ENCODE peak calls at places on chromosomes 13 and 19, in four cellular contexts. L is GM12878, Z is K562, G is HepG2. P is an unnamed sample.

GRCh38 chr19:5932146-5932545 is 18.1 kb downstream of the CAPS start:
- DNase-seq in L (no peak), Z (no peak), G (no peak), P (no peak)

GRCh38 chr13:66341978-66342377 is 888.2 kb downstream of the PCDH9 start:
- DNase-seq in L (no peak), Z (no peak), G (no peak), P (no peak)

GRCh38 chr13:32432856-32433255 is 4.9 kb upstream of the N4BP2L1 start:
- DNase-seq in L (no peak), Z (no peak), G (peak; percentile 49), P (no peak)

GRCh38 chr19:48290923-48291700 is 21.2 kb downstream of the ZNF114 start:
- DNase-seq in L (no peak), Z (peak; percentile 76), G (no peak), P (peak; percentile 85)

GRCh38 chr13:62626771-62627170 is 1211.1 kb upstream of the PCDH20 start:
- DNase-seq in L (no peak), Z (peak; percentile 3), G (peak; percentile 0), P (peak; percentile 50)

GRCh38 chr13:70523622-70524021 is 415.4 kb upstream of the KLHL1 start:
- DNase-seq in L (no peak), Z (no peak), G (no peak), P (no peak)

GRCh38 chr13:21616880-21617279 is 12.9 kb upstream of the MICU2 start:
- DNase-seq in L (no peak), Z (no peak), G (peak; percentile 90), P (no peak)

GRCh38 chr13:114115796-114116195 is 16.6 kb downstream of the RASA3 start:
- DNase-seq in L (no peak), Z (no peak), G (no peak), P (no peak)

GRCh38 chr19:15649526-15649925 is 8.8 kb downstream of the CYP4F3 start:
- DNase-seq in L (no peak), Z (no peak), G (no peak), P (no peak)

GRCh38 chr19:48997972-48998371 is 4.3 kb downstream of the RUVBL2 start:
- DNase-seq in L (no peak), Z (peak; percentile 61), G (peak; percentile 73), P (peak; percentile 63)

GRCh38 chr13:26971990-26972888 is 199.4 kb downstream of the USP12 start:
- DNase-seq in L (no peak), Z (peak; percentile 24), G (peak; percentile 74), P (no peak)

GRCh38 chr19:16115309-16116039 is 3.8 kb downstream of the RAB8A start:
- DNase-seq in L (no peak), Z (no peak), G (no peak), P (no peak)

GRCh38 chr13:79282976-79283375 is 123.1 kb downstream of the RBM26 start:
- DNase-seq in L (no peak), Z (no peak), G (peak; percentile 20), P (no peak)

GRCh38 chr13:24118576-24118975 is 41.9 kb upstream of the SPATA13 start:
- DNase-seq in L (no peak), Z (no peak), G (no peak), P (no peak)

GRCh38 chr13:27006519-27007161 is 165.0 kb downstream of the USP12 start:
- DNase-seq in L (no peak), Z (no peak), G (no peak), P (peak; percentile 39)

GRCh38 chr19:13844130-13844631 is 32.8 kb upstream of the NANOS3 start:
- DNase-seq in L (no peak), Z (no peak), G (no peak), P (no peak)

GRCh38 chr13:80109313-80109712 is 231.6 kb downstream of the SPRY2 start:
- DNase-seq in L (no peak), Z (no peak), G (no peak), P (no peak)

GRCh38 chr13:91100944-91101343 is 246.5 kb upstream of the MIR17HG start:
- DNase-seq in L (no peak), Z (no peak), G (no peak), P (no peak)

GRCh38 chr13:91105270-91105669 is 242.2 kb upstream of the MIR17HG start:
- DNase-seq in L (no peak), Z (no peak), G (no peak), P (no peak)

GRCh38 chr13:91099877-91100276 is 247.6 kb upstream of the MIR17HG start:
- DNase-seq in L (no peak), Z (no peak), G (no peak), P (no peak)

GRCh38 chr13:91097269-91097668 is 250.2 kb upstream of the MIR17HG start:
- DNase-seq in L (no peak), Z (no peak), G (no peak), P (no peak)

DNA sequence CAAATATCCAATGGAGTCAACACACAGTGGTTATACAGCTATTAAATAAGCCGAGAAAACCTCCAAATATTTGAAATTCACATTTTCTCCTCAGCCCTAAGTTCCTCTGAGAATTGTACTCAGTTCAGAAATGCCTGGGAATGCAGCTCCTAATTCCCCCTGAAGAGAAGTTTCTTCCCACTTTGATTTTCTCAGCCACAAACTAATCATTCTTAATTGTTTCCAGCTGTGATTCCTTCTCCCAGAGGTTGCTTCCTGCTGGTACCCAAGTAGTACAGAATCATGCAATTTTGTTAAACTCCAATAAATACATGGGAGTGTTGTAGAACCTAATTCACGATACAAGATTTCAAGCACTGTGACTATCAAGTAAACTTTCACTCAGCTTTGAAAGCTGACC is 246.1 kb upstream of the MIR17HG start:
- DNase-seq in L (no peak), Z (no peak), G (no peak), P (no peak)
- TF ChIP-seq FOXK2 in L (no peak), Z (no peak), G (no peak), P (no peak)

GRCh38 chr13:112348642-112349345 is 27.4 kb upstream of the SPACA7 start:
- DNase-seq in L (no peak), Z (no peak), G (no peak), P (no peak)

GRCh38 chr13:112343591-112343990 is 32.6 kb upstream of the SPACA7 start:
- DNase-seq in L (no peak), Z (no peak), G (no peak), P (no peak)

GRCh38 chr13:112345826-112346172 is 30.4 kb upstream of the SPACA7 start:
- DNase-seq in L (no peak), Z (no peak), G (no peak), P (no peak)

GRCh38 chr13:112346899-112347229 is 29.3 kb upstream of the SPACA7 start:
- DNase-seq in L (no peak), Z (no peak), G (no peak), P (peak; percentile 6)

GRCh38 chr13:112346173-112346898 is 29.8 kb upstream of the SPACA7 start:
- DNase-seq in L (no peak), Z (no peak), G (no peak), P (peak; percentile 46)
- TF ChIP-seq FOXK2 in L (no peak), Z (no peak), G (no peak), P (no peak)

DNA sequence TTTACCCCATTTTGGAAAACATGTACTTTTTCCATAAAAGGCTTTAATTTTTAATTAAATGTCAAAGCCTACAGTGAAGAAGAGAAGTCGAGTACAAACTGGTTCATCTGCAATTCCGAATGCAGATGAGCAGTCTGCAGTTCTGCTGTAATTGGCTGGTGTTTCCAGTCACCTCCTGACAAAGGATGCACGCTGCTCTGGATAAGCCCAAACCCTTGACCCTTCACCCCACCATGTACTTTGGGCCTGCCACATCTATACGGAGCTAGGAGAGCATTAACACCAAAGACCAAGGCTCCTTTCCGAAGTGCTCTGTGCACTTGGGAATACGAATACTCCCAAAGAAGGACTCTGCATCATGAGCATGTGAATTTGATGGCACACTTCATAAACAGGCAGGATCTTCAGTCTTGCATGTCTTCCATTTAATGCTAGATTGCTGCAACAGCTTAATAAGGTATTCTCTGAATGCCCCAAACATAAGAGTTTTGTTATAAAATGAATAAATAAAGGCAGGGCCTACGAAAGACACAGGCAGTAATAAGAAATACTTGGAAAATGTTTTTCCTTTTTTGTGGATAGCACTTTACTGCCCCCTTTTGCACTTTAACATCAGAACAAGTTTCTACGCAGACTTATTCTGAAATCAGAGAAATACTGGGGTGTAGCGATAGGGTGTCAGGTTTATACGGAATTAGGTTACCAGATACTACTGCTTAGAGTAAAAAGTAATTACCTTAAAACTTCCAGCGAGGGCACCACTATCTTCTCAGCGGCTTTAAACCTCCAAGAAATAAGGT is 15.1 kb downstream of the EFNB2 start:
- DNase-seq in L (no peak), Z (no peak), G (no peak), P (no peak)
- TF ChIP-seq FOXK2 in L (no peak), Z (no peak), G (no peak), P (no peak)

GRCh38 chr13:49625392-49626137 is 2.7 kb upstream of the ARL11 start:
- DNase-seq in L (no peak), Z (no peak), G (peak; percentile 80), P (no peak)
- TF ChIP-seq FOXK2 in L (no peak), Z (no peak), G (no peak), P (no peak)

GRCh38 chr19:29810504-29810871 is 1.3 kb upstream of the CCNE1 start:
- DNase-seq in L (no peak), Z (peak; percentile 40), G (no peak), P (no peak)
- TF ChIP-seq FOXK2 in L (no peak), Z (no peak), G (no peak), P (no peak)

GRCh38 chr19:55042688-55043087 is 4.6 kb upstream of the GP6 start:
- DNase-seq in L (no peak), Z (no peak), G (no peak), P (no peak)

GRCh38 chr19:55041244-55041626 is 3.2 kb upstream of the GP6 start:
- DNase-seq in L (no peak), Z (no peak), G (no peak), P (no peak)

GRCh38 chr19:55042344-55042678 is 4.2 kb upstream of the GP6 start:
- DNase-seq in L (no peak), Z (no peak), G (no peak), P (no peak)

GRCh38 chr19:55044286-55044685 is 6.2 kb upstream of the GP6 start:
- DNase-seq in L (no peak), Z (no peak), G (no peak), P (no peak)

GRCh38 chr19:55041627-55042343 is 3.7 kb upstream of the GP6 start:
- DNase-seq in L (no peak), Z (peak; percentile 64), G (no peak), P (no peak)
- TF ChIP-seq FOXK2 in L (no peak), Z (no peak), G (no peak), P (no peak)

GRCh38 chr13:48448285-48448962 is 35.5 kb upstream of the LPAR6 start:
- DNase-seq in L (no peak), Z (no peak), G (no peak), P (no peak)
- TF ChIP-seq FOXK2 in L (no peak), Z (no peak), G (no peak), P (no peak)

P was measured in HEK293T.